ENCODE peak calls at places on chromosomes 13 and 19, in four cellular contexts. J is GM04504, Z is WERI-Rb-1, K is fibroblast of the conjunctiva. U is an unnamed sample.

GRCh38 chr19:18603255-18603957 is 3.2 kb downstream of the CRLF1 start:
- DNase-seq in K (no peak), Z (no peak), J (no peak), U (no peak)

GRCh38 chr19:3034845-3035541 is 5.9 kb upstream of the TLE2 start:
- DNase-seq in K (no peak), Z (peak), J (no peak), U (peak)

GRCh38 chr19:14375055-14375581 is 6.1 kb upstream of the ADGRE5 start:
- DNase-seq in Z (no peak), K (no peak), J (no peak), U (no peak)

GRCh38 chr13:39035204-39035603 is 2.7 kb downstream of the PROSER1 start:
- DNase-seq in J (no peak), K (no peak), Z (no peak), U (no peak)

GRCh38 chr13:97710797-97711196 is 242.7 kb upstream of the IPO5 start:
- DNase-seq in Z (no peak), K (no peak), J (no peak), U (no peak)

GRCh38 chr13:59607780-59608233 is 555.9 kb downstream of the DIAPH3 start:
- DNase-seq in J (no peak), Z (no peak), K (no peak), U (no peak)

GRCh38 chr13:36673838-36674326 is at the start of gene SERTM1:
- DNase-seq in K (no peak), Z (peak), J (no peak), U (no peak)

GRCh38 chr13:19713186-19713965 is 69.4 kb downstream of the PSPC1 start:
- DNase-seq in K (no peak), J (peak), Z (no peak), U (peak)

GRCh38 chr19:19384486-19384885 is 21.0 kb upstream of the GATAD2A start:
- DNase-seq in Z (no peak), K (no peak), J (no peak), U (no peak)

GRCh38 chr19:29680447-29680846 is 15.2 kb downstream of the PLEKHF1 start:
- DNase-seq in Z (no peak), J (no peak), K (no peak), U (no peak)

GRCh38 chr13:114167885-114168284 is 11.2 kb upstream of the CFAP97D2 start:
- DNase-seq in J (no peak), Z (no peak), K (no peak), U (no peak)

GRCh38 chr13:44578064-44578394 is 1.9 kb upstream of the TSC22D1 start:
- DNase-seq in K (peak), Z (no peak), J (no peak), U (no peak)

GRCh38 chr13:97215325-97215724 is 6.8 kb upstream of the MBNL2 start:
- DNase-seq in K (no peak), J (no peak), Z (no peak), U (no peak)

GRCh38 chr13:29369060-29369743 is 226.3 kb downstream of the SLC7A1 start:
- DNase-seq in Z (no peak), K (peak), J (peak), U (peak)

GRCh38 chr19:28502879-28503734 is 709.8 kb downstream of the UQCRFS1 start:
- DNase-seq in J (no peak), Z (no peak), K (no peak), U (no peak)

GRCh38 chr19:8233370-8233769 is 24.2 kb downstream of the CERS4 start:
- DNase-seq in J (no peak), Z (no peak), K (no peak), U (no peak)

U was measured in foreskin melanocyte.